ENCODE peak calls at places on chromosomes 3 and 15, in five cellular contexts. N, F, Q, G and R are unnamed samples.

GRCh38 chr3:127814325-127814781 is 8.0 kb downstream of the MGLL start:
- DNase-seq in F (no peak), N (no peak), Q (no peak), G (no peak), R (no peak)

GRCh38 chr3:122975163-122975923 is 52.2 kb downstream of the SEMA5B start:
- DNase-seq in N (peak; percentile 89), F (peak; percentile 72), Q (peak; percentile 57), G (no peak), R (no peak)

GRCh38 chr15:48330045-48330840 is 986 bp upstream of the DUT start:
- DNase-seq in N (no peak), Q (no peak), G (no peak), F (no peak), R (no peak)

GRCh38 chr15:97861529-97861928 is 99.0 kb upstream of the ARRDC4 start:
- DNase-seq in F (no peak), N (no peak), Q (no peak), G (no peak), R (no peak)

GRCh38 chr3:16456784-16457415 is 56.6 kb downstream of the RFTN1 start:
- DNase-seq in F (peak; percentile 56), N (no peak), Q (no peak), G (no peak), R (no peak)

GRCh38 chr15:28897861-28898608 is 12.3 kb downstream of the APBA2 start:
- DNase-seq in Q (no peak), F (no peak), N (no peak), G (no peak), R (no peak)

GRCh38 chr3:150766742-150767141 is 3.8 kb upstream of the SIAH2 start:
- DNase-seq in F (no peak), N (no peak), Q (no peak), G (no peak), R (no peak)

GRCh38 chr3:45367451-45367850 is 20.9 kb upstream of the LARS2 start:
- DNase-seq in N (no peak), G (no peak), Q (no peak), F (no peak), R (no peak)

GRCh38 chr15:94456246-94456645 is 224.9 kb downstream of the MCTP2 start:
- DNase-seq in G (no peak), Q (no peak), F (no peak), N (no peak), R (no peak)

GRCh38 chr3:30934208-30934550 is 39.7 kb upstream of the GADL1 start:
- DNase-seq in G (no peak), Q (no peak), N (no peak), F (peak; percentile 32), R (no peak)

GRCh38 chr15:98440917-98441316 is 207.4 kb upstream of the IGF1R start:
- DNase-seq in N (no peak), Q (no peak), F (no peak), G (no peak), R (no peak)

GRCh38 chr3:194561306-194561974 is 71.8 kb downstream of the TMEM44 start:
- DNase-seq in Q (no peak), N (no peak), F (no peak), G (no peak), R (no peak)

GRCh38 chr15:58459562-58459961 is 27.8 kb downstream of the LIPC start:
- DNase-seq in Q (no peak), F (no peak), G (no peak), N (peak; percentile 73), R (no peak)

GRCh38 chr3:188064831-188065493 is 89.0 kb upstream of the LPP start:
- DNase-seq in Q (no peak), G (no peak), F (no peak), N (no peak), R (no peak)

GRCh38 chr15:35546581-35547381 is 816 bp upstream of the DPH6 start:
- DNase-seq in N (no peak), F (no peak), Q (no peak), G (no peak), R (no peak)

GRCh38 chr15:48963524-48964113 is at the start of gene SHC4:
- DNase-seq in Q (peak; percentile 56), F (no peak), N (peak; percentile 87), G (no peak), R (no peak)

GRCh38 chr3:183381179-183381578 is 47.2 kb downstream of the MCF2L2 start:
- DNase-seq in N (no peak), Q (no peak), F (no peak), G (no peak), R (no peak)

GRCh38 chr15:55703873-55704285 is 39.1 kb downstream of the PRTG start:
- DNase-seq in G (no peak), N (no peak), Q (no peak), F (no peak), R (no peak)

GRCh38 chr15:80180468-80180867 is 27.7 kb downstream of the FAH start:
- DNase-seq in F (no peak), G (no peak), Q (no peak), N (no peak), R (no peak)

GRCh38 chr3:52319921-52320595 is 3.9 kb downstream of the DNAH1 start:
- DNase-seq in Q (no peak), F (no peak), N (no peak), G (no peak), R (no peak)

GRCh38 chr15:86263235-86263634 is 183.6 kb downstream of the AGBL1 start:
- DNase-seq in F (no peak), G (no peak), Q (no peak), N (no peak), R (no peak)

GRCh38 chr3:49158108-49158709 is 7.9 kb downstream of the CCDC71 start:
- DNase-seq in F (peak; percentile 70), G (peak; percentile 57), N (no peak), Q (no peak), R (peak; percentile 58)

GRCh38 chr15:22259881-22260421 is 179.6 kb downstream of the OR4M2 start:
- DNase-seq in N (no peak), Q (no peak), F (no peak), G (no peak), R (no peak)
- H3K9me3 ChIP-seq in N (no peaks in the 10 kb centered on the region), Q (no peaks in the 10 kb centered on the region), F (no peaks in the 10 kb centered on the region), G (no peaks in the 10 kb centered on the region), R (no peaks in the 10 kb centered on the region)

GRCh38 chr3:23895181-23895580 is 21.6 kb downstream of the NKIRAS1 start:
- DNase-seq in G (no peak), N (no peak), F (no peak), Q (no peak), R (no peak)

GRCh38 chr3:23904545-23904944 is 12.2 kb downstream of the NKIRAS1 start:
- DNase-seq in G (no peak), Q (no peak), F (no peak), N (no peak), R (no peak)

DNA sequence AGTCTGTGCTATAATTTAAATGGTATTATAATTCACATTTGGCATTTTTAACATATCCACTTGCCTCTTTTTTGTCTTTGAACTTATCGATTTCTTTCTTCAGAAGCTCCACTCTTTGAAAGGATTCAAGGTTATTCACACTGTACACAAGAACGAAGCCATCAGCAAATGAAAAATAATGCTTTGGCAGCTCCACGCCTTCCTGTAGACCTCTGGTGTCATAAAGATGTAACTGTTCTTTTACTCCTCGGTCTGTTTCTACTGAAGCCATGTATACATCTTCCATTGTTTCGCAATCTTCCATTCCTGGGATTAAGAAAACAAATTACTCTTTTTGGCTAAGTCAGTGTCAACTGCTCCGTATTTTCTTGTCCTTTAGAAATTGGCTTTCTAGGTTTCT is 16.0 kb downstream of the NKIRAS1 start:
- DNase-seq in Q (no peak), F (no peak), N (no peak), G (no peak), R (no peak)
- H3K9me3 ChIP-seq in Q (no peaks in the 10 kb centered on the region), F (no peaks in the 10 kb centered on the region), N (no peaks in the 10 kb centered on the region), G (no peaks in the 10 kb centered on the region), R (no peaks in the 10 kb centered on the region)

DNA sequence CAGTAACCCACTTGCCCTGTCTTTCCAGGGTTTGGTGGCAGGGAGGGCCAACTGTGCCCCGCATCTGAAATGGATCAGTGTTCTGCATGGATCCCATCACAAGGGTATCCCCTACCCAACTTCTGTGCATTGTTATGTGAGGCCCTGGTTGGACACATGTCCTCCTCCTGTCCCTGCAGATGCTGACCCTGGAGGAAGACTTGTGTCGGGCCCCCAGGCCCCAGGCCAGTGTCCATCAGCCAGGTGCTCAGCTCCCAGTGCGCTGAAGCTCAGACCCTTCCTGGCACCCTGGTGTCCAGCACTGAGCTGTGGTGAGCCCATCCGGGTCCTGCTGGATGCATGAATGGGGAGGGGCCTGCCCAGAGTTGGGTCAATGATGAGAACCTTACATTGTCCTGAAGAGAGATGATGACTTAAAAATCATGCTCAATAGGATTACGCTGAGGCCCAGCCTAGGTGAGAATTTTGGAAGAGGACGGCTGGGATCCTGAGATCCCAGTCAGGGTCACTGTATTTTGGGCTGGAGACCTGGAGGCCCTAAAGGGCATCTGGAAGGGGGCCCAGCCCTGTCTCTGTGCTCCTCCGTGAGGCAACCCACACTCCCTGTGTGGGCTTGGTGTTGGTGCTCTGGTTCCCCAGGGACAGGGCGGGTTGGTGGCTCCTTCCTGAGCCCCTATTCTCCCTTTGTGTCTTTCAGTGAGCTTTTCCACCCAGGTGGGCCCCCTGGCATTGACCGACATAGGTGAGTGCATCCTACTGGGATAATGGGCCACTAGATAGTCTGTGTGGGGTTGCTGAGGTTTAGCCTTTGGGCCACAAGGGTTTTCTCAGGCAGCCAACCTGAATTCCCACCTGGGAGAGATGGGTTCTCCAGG is 199.1 kb downstream of the UBE3A start:
- DNase-seq in F (no peak), N (peak; percentile 43), G (no peak), Q (peak; percentile 42), R (peak; percentile 1)
- H3K9me3 ChIP-seq in F (peaks cover 11% of the 10 kb centered on the region), N (no peaks in the 10 kb centered on the region), G (no peaks in the 10 kb centered on the region), Q (peaks cover 96% of the 10 kb centered on the region), R (no peaks in the 10 kb centered on the region)

DNA sequence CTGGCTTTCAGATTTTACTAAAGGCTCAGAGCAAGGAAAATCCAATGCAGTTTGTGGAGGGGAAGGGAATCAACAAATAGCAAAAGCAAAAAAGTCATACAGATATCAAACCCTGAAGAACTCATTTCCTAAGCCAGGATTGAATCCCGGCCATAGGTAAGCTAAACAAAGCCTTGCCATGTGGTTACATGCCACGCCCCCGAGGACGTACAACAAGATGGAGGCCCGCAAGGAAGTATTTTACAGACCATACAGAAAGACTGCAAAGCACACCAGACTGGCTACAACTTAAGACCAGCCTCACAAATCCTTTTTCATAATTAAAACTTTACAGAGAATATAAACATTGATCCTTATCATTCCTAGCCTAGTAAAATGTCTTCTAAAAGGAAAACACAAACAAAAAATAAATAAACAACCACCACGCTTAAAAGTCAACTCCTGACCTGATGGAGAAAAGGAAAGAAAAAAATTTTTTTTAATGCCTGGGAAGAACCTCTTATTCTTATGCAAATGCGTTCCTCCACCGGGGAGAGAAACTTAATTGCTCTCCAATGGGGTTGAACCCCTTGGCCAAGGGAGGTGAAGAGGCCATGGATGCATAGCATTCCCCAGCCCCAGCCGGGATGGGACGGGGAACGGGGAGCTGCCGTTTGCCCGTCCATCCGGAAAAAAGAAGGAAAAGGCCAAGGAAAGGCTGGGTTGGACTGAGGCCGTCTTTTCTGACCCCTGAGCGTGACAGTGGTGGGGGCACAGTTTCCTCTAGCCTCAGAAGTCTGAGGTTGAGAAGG is 39.3 kb downstream of the IL1RAP start:
- DNase-seq in N (no peak), F (no peak), G (no peak), Q (no peak), R (no peak)
- H3K9me3 ChIP-seq in N (no peaks in the 10 kb centered on the region), F (no peaks in the 10 kb centered on the region), G (no peaks in the 10 kb centered on the region), Q (peaks cover 15% of the 10 kb centered on the region), R (no peaks in the 10 kb centered on the region)

GRCh38 chr15:22240403-22240802 is 160.1 kb downstream of the OR4M2 start:
- DNase-seq in Q (no peak), N (no peak), G (no peak), F (no peak), R (no peak)
- H3K9me3 ChIP-seq in Q (no peaks in the 10 kb centered on the region), N (no peaks in the 10 kb centered on the region), G (no peaks in the 10 kb centered on the region), F (no peaks in the 10 kb centered on the region), R (no peaks in the 10 kb centered on the region)